ENCODE peak calls at places on chromosome 19, in six cellular contexts. I is breast epithelium; A is psoas muscle; O is RCC 7860; C is fibroblast of the conjunctiva; B is CD4-positive, CD25-positive, alpha-beta regulatory T cell. Z is an unnamed sample.
A peak's percentile ranks its signal among the peaks of the same experiment; 100 is the strongest.

GRCh38 chr19:56538761-56539263 is at the start of gene ZFP28:
- DNase-seq in B (no peak), A (peak; percentile 90), I (no peak), O (no peak), C (peak; percentile 9), Z (peak; percentile 88)

GRCh38 chr19:5934002-5934401 is 19.9 kb downstream of the CAPS start:
- DNase-seq in O (no peak), A (no peak), C (no peak), I (no peak), B (no peak), Z (no peak)

GRCh38 chr19:45592366-45592765 is 7.8 kb upstream of the OPA3 start:
- DNase-seq in A (peak; percentile 11), C (no peak), I (no peak), O (no peak), B (no peak), Z (no peak)

GRCh38 chr19:45321848-45322247 is 827 bp downstream of the CKM start:
- DNase-seq in C (no peak), I (no peak), O (no peak), A (peak; percentile 86), B (no peak), Z (no peak)

GRCh38 chr19:49415810-49416200 is 7.4 kb downstream of the PTH2 start:
- DNase-seq in A (no peak), B (no peak), O (no peak), C (no peak), I (no peak), Z (no peak)

GRCh38 chr19:1941146-1942077 is at the start of gene CSNK1G2:
- DNase-seq in C (no peak), I (peak; percentile 41), B (no peak), O (no peak), A (no peak), Z (no peak)

GRCh38 chr19:49212302-49212701 is 54.7 kb downstream of the TRPM4 start:
- DNase-seq in C (no peak), O (no peak), B (no peak), I (no peak), A (no peak), Z (no peak)

GRCh38 chr19:36420961-36421748 is 2.7 kb upstream of the ZFP82 start:
- DNase-seq in I (no peak), O (no peak), A (no peak), C (no peak), B (no peak), Z (no peak)

GRCh38 chr19:16899566-16900075 is 10.8 kb downstream of the F2RL3 start:
- DNase-seq in A (peak; percentile 61), C (no peak), I (no peak), B (no peak), O (no peak), Z (peak; percentile 62)

GRCh38 chr19:54164369-54165068 is 5.0 kb upstream of the LENG1 start:
- DNase-seq in O (no peak), I (no peak), C (no peak), A (peak; percentile 73), B (peak; percentile 9), Z (peak; percentile 82)

GRCh38 chr19:13984186-13984585 is 21.9 kb downstream of the RFX1 start:
- DNase-seq in C (no peak), A (no peak), I (no peak), O (no peak), B (no peak), Z (no peak)

GRCh38 chr19:10812196-10812595 is 23.8 kb downstream of the TMED1 start:
- DNase-seq in C (no peak), I (no peak), O (no peak), B (no peak), A (no peak), Z (no peak)

GRCh38 chr19:4369109-4369887 is 25.9 kb downstream of the MPND start:
- DNase-seq in B (peak; percentile 81), O (peak; percentile 75), A (peak; percentile 73), I (peak; percentile 65), C (no peak), Z (no peak)

GRCh38 chr19:19185853-19186728 is 5.9 kb downstream of the BORCS8 start:
- DNase-seq in C (no peak), B (peak; percentile 60), A (no peak), I (no peak), O (peak; percentile 13), Z (no peak)

GRCh38 chr19:42120276-42121010 is 11.8 kb downstream of the POU2F2 start:
- DNase-seq in O (no peak), I (no peak), C (no peak), B (no peak), A (no peak), Z (no peak)

GRCh38 chr19:49222011-49222410 is 64.4 kb downstream of the TRPM4 start:
- DNase-seq in A (no peak), C (no peak), I (no peak), O (no peak), B (no peak), Z (no peak)

GRCh38 chr19:38281820-38282566 is 17.6 kb downstream of the SPINT2 start:
- DNase-seq in O (no peak), C (no peak), B (no peak), A (no peak), I (no peak), Z (no peak)

GRCh38 chr19:9757544-9758501 is 10.7 kb downstream of the ZNF846 start:
- DNase-seq in O (no peak), I (no peak), B (no peak), C (no peak), A (no peak), Z (no peak)

GRCh38 chr19:48333467-48334384 is 8.4 kb downstream of the EMP3 start:
- DNase-seq in I (peak; percentile 86), O (no peak), B (peak; percentile 93), A (peak; percentile 94), C (peak; percentile 92), Z (peak; percentile 92)

GRCh38 chr19:13042443-13043130 is 47.3 kb downstream of the NFIX start:
- DNase-seq in O (no peak), I (no peak), B (no peak), C (peak; percentile 76), A (no peak), Z (no peak)

GRCh38 chr19:10243606-10244005 is 8.4 kb upstream of the MRPL4 start:
- DNase-seq in I (no peak), A (no peak), B (no peak), O (no peak), C (no peak), Z (no peak)

GRCh38 chr19:12866416-12867119 is 14.7 kb downstream of the DNASE2 start:
- DNase-seq in C (no peak), A (no peak), B (no peak), O (no peak), I (no peak), Z (no peak)

GRCh38 chr19:32287811-32288227 is 57.6 kb upstream of the ZNF507 start:
- DNase-seq in B (no peak), C (peak; percentile 66), I (peak; percentile 21), A (peak; percentile 84), O (no peak), Z (peak; percentile 90)

GRCh38 chr19:45782820-45783785 is 813 bp upstream of the DMPK start:
- DNase-seq in B (no peak), O (no peak), I (peak; percentile 75), A (peak; percentile 94), C (peak; percentile 60), Z (no peak)

GRCh38 chr19:50003810-50004419 is 21.3 kb downstream of the VRK3 start:
- DNase-seq in C (peak; percentile 90), I (peak; percentile 19), A (peak; percentile 73), O (peak; percentile 94), B (no peak), Z (no peak)

GRCh38 chr19:38930776-38931761 is at the start of gene MRPS12:
- DNase-seq in C (peak; percentile 99), B (peak; percentile 99), O (peak; percentile 96), A (peak; percentile 99), I (peak; percentile 98), Z (peak; percentile 99)

GRCh38 chr19:13861392-13861713 is 15.6 kb upstream of the NANOS3 start:
- DNase-seq in A (peak; percentile 54), I (no peak), O (no peak), B (peak; percentile 13), C (no peak), Z (no peak)

GRCh38 chr19:10163557-10163956 is 31.2 kb downstream of the DNMT1 start:
- DNase-seq in A (no peak), B (no peak), I (no peak), O (no peak), C (no peak), Z (no peak)

GRCh38 chr19:5940260-5941208 is 26.5 kb downstream of the CAPS start:
- DNase-seq in O (no peak), I (no peak), A (no peak), C (no peak), B (no peak), Z (no peak)

GRCh38 chr19:48879025-48879572 is 6.9 kb downstream of the PPP1R15A start:
- DNase-seq in A (no peak), I (no peak), B (no peak), O (no peak), C (no peak), Z (no peak)

GRCh38 chr19:42657551-42657950 is 62.8 kb upstream of the CEACAM8 start:
- DNase-seq in I (no peak), C (no peak), A (no peak), O (peak; percentile 25), B (no peak), Z (no peak)

GRCh38 chr19:38970664-38971532 is 4.6 kb downstream of the FBXO17 start:
- DNase-seq in I (no peak), B (no peak), O (no peak), C (no peak), A (no peak), Z (no peak)

GRCh38 chr19:2469102-2469914 is 6.6 kb upstream of the GADD45B start:
- DNase-seq in O (peak; percentile 94), B (no peak), I (no peak), A (peak; percentile 77), C (peak; percentile 64), Z (no peak)

GRCh38 chr19:5434351-5434917 is 20.8 kb upstream of the ZNRF4 start:
- DNase-seq in C (no peak), B (no peak), A (no peak), I (no peak), O (no peak), Z (no peak)

GRCh38 chr19:47036233-47036651 is 12.2 kb downstream of the TMEM160 start:
- DNase-seq in B (no peak), I (no peak), A (no peak), O (no peak), C (no peak), Z (no peak)

Z was measured in sciatic nerve.